ENCODE peak calls at places on chromosomes 11 and 22, in ten cellular contexts. L, Q, V, K, O, B, D, P, T and R are unnamed samples.

GRCh38 chr11:105181521-105181920 is 42.0 kb upstream of the CARD18 start:
- DNase-seq in V (peak), D (no peak), L (no peak), P (no peak), T (no peak), K (no peak), Q (no peak), O (no peak), B (peak), R (no peak)

GRCh38 chr11:78961938-78962701 is 387.5 kb upstream of the NARS2 start:
- DNase-seq in B (peak), T (no peak), P (no peak), Q (no peak), K (peak), D (peak), V (peak), L (no peak), O (peak), R (no peak)

GRCh38 chr11:11171285-11171684 is 181.8 kb downstream of the CSNK2A3 start:
- DNase-seq in D (no peak), V (peak), T (no peak), K (no peak), L (no peak), O (no peak), B (no peak), Q (peak), P (no peak), R (no peak)

GRCh38 chr11:123231263-123231662 is 36.2 kb upstream of the CLMP start:
- DNase-seq in V (peak), K (no peak), L (no peak), P (no peak), Q (no peak), D (no peak), B (no peak), T (no peak), O (no peak), R (no peak)

GRCh38 chr11:105719073-105719846 is 109.4 kb downstream of the GRIA4 start:
- DNase-seq in P (no peak), K (no peak), D (no peak), B (no peak), T (no peak), L (no peak), V (peak), O (no peak), Q (no peak), R (peak)

GRCh38 chr11:13775471-13775870 is 107.0 kb downstream of the FAR1 start:
- DNase-seq in V (no peak), O (no peak), L (no peak), B (no peak), K (no peak), T (no peak), P (no peak), Q (no peak), D (no peak), R (no peak)

GRCh38 chr11:61833478-61833877 is 5.4 kb downstream of the FADS2 start:
- DNase-seq in P (peak), O (no peak), L (no peak), B (no peak), T (peak), K (no peak), Q (no peak), D (no peak), V (no peak), R (no peak)

GRCh38 chr11:131129474-131129873 is 213.2 kb upstream of the SNX19 start:
- DNase-seq in T (no peak), V (no peak), B (no peak), L (no peak), O (no peak), Q (no peak), P (no peak), K (no peak), D (no peak), R (no peak)

GRCh38 chr22:31089101-31090100 is 8.3 kb downstream of the SMTN start:
- DNase-seq in B (peak), V (no peak), L (peak), P (peak), Q (peak), T (peak), K (peak), D (peak), O (peak), R (no peak)

GRCh38 chr22:26124991-26125725 is 44.1 kb upstream of the SEZ6L start:
- DNase-seq in B (no peak), T (no peak), K (no peak), L (no peak), P (no peak), D (no peak), V (no peak), O (no peak), Q (no peak), R (no peak)

GRCh38 chr22:35307892-35308291 is 8.2 kb downstream of the TOM1 start:
- DNase-seq in K (no peak), T (no peak), O (peak), B (no peak), L (no peak), D (no peak), V (no peak), Q (no peak), P (peak), R (no peak)

GRCh38 chr11:134026655-134027343 is 42.1 kb upstream of the JAM3 start:
- DNase-seq in B (no peak), O (peak), Q (no peak), P (no peak), K (no peak), D (peak), T (no peak), V (no peak), L (no peak), R (no peak)

GRCh38 chr11:119363874-119364590 is 17.5 kb downstream of the USP2 start:
- DNase-seq in P (peak), L (peak), T (peak), V (no peak), Q (peak), D (peak), O (peak), K (peak), B (no peak), R (no peak)
- TF ChIP-seq POLR2A in P (no peak), L (peak), T (peak), V (no peak), Q (no peak), D (no peak), O (peak), K (no peak), B (no peak), R (peak)

DNA sequence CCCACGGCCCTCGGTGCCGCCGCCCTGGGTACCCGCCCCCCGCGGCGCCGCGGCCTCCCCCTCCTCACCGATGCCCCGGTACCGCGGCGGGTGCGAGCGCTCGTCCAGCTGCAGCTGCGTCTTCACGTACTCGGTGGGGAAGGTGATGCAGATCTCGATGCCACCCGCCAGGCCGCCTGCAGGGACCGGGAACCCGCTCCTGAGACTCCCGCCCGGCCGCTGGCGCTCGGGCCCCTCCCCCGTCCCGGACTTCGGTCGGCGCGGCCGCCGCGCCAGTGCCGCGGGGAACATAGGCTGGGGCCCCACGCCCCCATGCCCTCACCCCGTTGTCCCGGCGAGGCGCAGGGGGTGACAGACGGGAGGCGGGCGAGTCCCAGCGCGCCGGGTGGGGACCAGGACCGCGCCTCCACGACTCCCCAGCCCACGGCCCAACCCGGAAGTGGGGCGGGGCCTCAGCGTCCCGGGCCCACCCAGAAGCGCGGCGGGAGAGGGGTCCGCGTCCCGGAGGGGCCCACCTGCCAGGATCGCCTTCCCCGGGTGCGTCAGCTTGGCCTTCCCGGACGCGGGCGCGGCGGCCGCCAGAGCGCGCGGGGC is 374 bp downstream of the SLC25A1 start:
- DNase-seq in P (peak), T (peak), L (no peak), O (peak), D (peak), B (peak), K (peak), V (peak), Q (peak), R (no peak)
- TF ChIP-seq POLR2A in P (no peak), T (no peak), L (no peak), O (peak), D (peak), B (no peak), K (no peak), V (no peak), Q (no peak), R (no peak)

DNA sequence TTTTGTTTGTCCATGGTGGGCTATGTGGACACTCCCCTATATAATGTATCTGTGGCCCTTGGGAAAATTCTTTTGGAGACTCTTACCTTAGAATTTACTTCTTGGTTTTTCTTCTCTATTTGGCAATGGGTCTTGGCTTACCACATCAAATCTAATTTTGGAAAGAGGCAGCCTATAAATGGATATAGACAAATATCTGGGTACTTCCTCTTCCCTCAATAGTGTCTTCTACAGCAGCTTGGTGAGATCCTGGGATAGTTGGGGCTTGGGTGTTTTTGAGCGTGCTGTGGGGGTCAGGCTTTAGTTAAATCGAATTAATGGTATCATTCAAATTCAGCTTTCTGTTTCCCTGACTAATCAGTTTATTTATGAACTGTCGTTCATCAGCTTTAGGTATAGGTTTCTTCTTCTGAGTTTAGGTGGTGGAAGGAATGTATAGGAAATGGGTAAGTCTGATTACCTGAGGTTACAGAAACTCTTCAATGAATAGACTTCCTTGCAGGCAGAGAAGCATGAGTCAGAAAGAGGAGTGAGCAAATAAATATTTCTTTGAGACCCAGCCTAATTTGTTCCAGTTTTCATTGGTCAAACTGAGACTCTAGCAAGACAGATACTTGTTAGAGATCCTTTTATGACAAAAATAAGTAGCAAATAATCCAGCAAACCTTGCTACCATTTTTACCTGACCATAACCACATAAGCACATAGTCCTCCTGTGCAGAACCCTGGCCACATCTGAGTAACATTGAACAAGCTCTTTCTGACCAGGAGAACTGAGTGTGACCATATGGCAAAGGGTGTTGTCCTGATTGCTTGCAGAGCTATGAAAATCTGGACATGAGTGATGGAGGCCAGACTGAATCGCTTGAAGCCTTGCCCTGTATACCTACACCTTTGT is 68.6 kb upstream of the SORL1-AS1 start:
- DNase-seq in B (peak), D (no peak), L (no peak), P (no peak), K (no peak), Q (no peak), O (no peak), V (peak), T (no peak), R (no peak)
- TF ChIP-seq POLR2A in B (no peak), D (no peak), L (no peak), P (no peak), K (no peak), Q (no peak), O (no peak), V (no peak), T (no peak), R (no peak)

GRCh38 chr22:42931421-42932196 is 74.5 kb upstream of the ARFGAP3 start:
- DNase-seq in L (no peak), B (peak), Q (no peak), P (peak), V (peak), O (no peak), D (no peak), T (no peak), K (no peak), R (no peak)
- TF ChIP-seq POLR2A in L (no peak), B (no peak), Q (no peak), P (no peak), V (no peak), O (no peak), D (no peak), T (no peak), K (no peak), R (no peak)

GRCh38 chr11:116773203-116774112 is 671 bp upstream of the BUD13 start:
- DNase-seq in K (no peak), Q (no peak), O (no peak), T (no peak), B (peak), D (no peak), L (no peak), V (peak), P (no peak), R (no peak)

GRCh38 chr11:116774661-116775060 is 1.9 kb upstream of the BUD13 start:
- DNase-seq in V (no peak), L (no peak), O (no peak), P (no peak), Q (no peak), B (peak), T (no peak), D (no peak), K (no peak), R (no peak)

GRCh38 chr11:116775975-116776374 is 3.2 kb upstream of the BUD13 start:
- DNase-seq in T (no peak), K (no peak), B (no peak), D (no peak), V (no peak), L (no peak), P (no peak), Q (no peak), O (no peak), R (no peak)

GRCh38 chr11:116771935-116772334 is 852 bp downstream of the BUD13 start:
- DNase-seq in P (no peak), D (no peak), O (no peak), L (no peak), K (no peak), Q (no peak), T (no peak), V (no peak), B (peak), R (no peak)

GRCh38 chr11:116772443-116773202 is at the start of gene BUD13:
- DNase-seq in D (peak), Q (peak), P (peak), L (peak), V (peak), T (peak), O (peak), B (peak), K (peak), R (peak)
- TF ChIP-seq POLR2A in D (peak), Q (peak), P (no peak), L (peak), V (peak), T (peak), O (peak), B (peak), K (peak), R (peak)

GRCh38 chr11:62889484-62890437 is 9.1 kb downstream of the SLC3A2 start:
- DNase-seq in Q (no peak), T (no peak), V (peak), K (no peak), P (no peak), O (peak), L (no peak), D (no peak), B (peak), R (no peak)
- TF ChIP-seq POLR2A in Q (no peak), T (no peak), V (peak), K (peak), P (no peak), O (no peak), L (no peak), D (no peak), B (no peak), R (no peak)

DNA sequence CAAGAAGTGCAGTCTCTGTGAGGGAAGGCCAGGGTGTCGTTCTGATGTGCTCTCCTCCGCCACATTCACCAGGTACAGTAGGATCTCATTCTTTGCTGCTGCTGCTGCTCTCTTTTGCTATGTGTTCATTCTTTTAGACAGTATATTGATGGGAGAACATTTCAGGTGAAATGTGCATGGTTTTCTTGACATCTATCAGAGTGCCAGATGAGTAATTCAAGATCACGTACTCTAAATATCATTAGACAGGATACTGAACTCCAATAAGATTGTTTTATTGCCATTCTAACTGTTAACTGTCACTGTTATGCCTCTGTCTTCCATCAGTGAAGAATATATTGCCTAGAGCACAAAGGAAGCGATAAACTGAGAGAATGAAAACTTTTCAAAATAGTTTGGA is 771.0 kb upstream of the ARHGAP42 start:
- DNase-seq in Q (no peak), V (no peak), B (no peak), D (no peak), O (no peak), K (no peak), L (no peak), P (no peak), T (no peak), R (no peak)
- TF ChIP-seq POLR2A in Q (no peak), V (no peak), B (no peak), D (no peak), O (no peak), K (no peak), L (no peak), P (no peak), T (no peak), R (no peak)